ENCODE peak calls at places on chromosome 12, in six cellular contexts. Z, V, N, U, D and B are unnamed samples.

GRCh38 chr12:25241171-25242020 is 9.3 kb downstream of the KRAS start:
- DNase-seq in Z (peak; percentile 55), V (no peak), N (no peak), U (peak; percentile 18), D (peak; percentile 76), B (peak; percentile 79)

GRCh38 chr12:48618541-48618940 is 48.7 kb upstream of the LALBA start:
- DNase-seq in Z (peak; percentile 75), V (peak; percentile 80), N (peak; percentile 70), U (peak; percentile 61), D (peak; percentile 76), B (peak; percentile 79)

GRCh38 chr12:75526655-75527511 is 15.5 kb upstream of the KRR1 start:
- DNase-seq in Z (peak; percentile 70), V (peak; percentile 47), N (no peak), U (peak; percentile 43), D (peak; percentile 88), B (peak; percentile 82)

GRCh38 chr12:13135336-13136178 is 32.1 kb upstream of the GSG1 start:
- DNase-seq in Z (peak; percentile 46), V (no peak), N (peak; percentile 92), U (peak; percentile 100), D (peak; percentile 92), B (peak; percentile 61)

GRCh38 chr12:111361717-111362576 is 6.9 kb downstream of the PHETA1 start:
- DNase-seq in Z (no peak), V (no peak), N (no peak), U (no peak), D (no peak), B (no peak)

GRCh38 chr12:2797721-2798418 is 3.1 kb downstream of the FKBP4 start:
- DNase-seq in Z (peak; percentile 83), V (no peak), N (no peak), U (no peak), D (no peak), B (peak; percentile 53)

GRCh38 chr12:124695861-124696260 is 128.4 kb upstream of the NCOR2 start:
- DNase-seq in Z (no peak), V (no peak), N (no peak), U (no peak), D (no peak), B (no peak)

GRCh38 chr12:122859303-122860051 is 24.2 kb downstream of the HIP1R start:
- DNase-seq in Z (no peak), V (no peak), N (peak; percentile 68), U (no peak), D (no peak), B (no peak)

GRCh38 chr12:47317182-47317915 is 237.6 kb upstream of the AMIGO2 start:
- DNase-seq in Z (no peak), V (no peak), N (no peak), U (no peak), D (no peak), B (no peak)

GRCh38 chr12:132384916-132385315 is 55.5 kb upstream of the GALNT9 start:
- DNase-seq in Z (no peak), V (no peak), N (no peak), U (no peak), D (no peak), B (no peak)

GRCh38 chr12:69105101-69105613 is 134.2 kb upstream of the CPSF6 start:
- DNase-seq in Z (no peak), V (no peak), N (no peak), U (no peak), D (no peak), B (no peak)

GRCh38 chr12:1540690-1541089 is 53.7 kb downstream of the FBXL14 start:
- DNase-seq in Z (no peak), V (no peak), N (no peak), U (no peak), D (no peak), B (peak; percentile 26)

GRCh38 chr12:21248679-21249078 is 86.0 kb downstream of the SLCO1A2 start:
- DNase-seq in Z (peak; percentile 22), V (no peak), N (no peak), U (no peak), D (peak; percentile 14), B (peak; percentile 3)

GRCh38 chr12:109962388-109962787 is 33.8 kb downstream of the GIT2 start:
- DNase-seq in Z (no peak), V (no peak), N (no peak), U (peak; percentile 41), D (no peak), B (no peak)

GRCh38 chr12:58310828-58311273 is 369.5 kb downstream of the ATP23 start:
- DNase-seq in Z (peak; percentile 96), V (no peak), N (no peak), U (peak; percentile 92), D (peak; percentile 100), B (peak; percentile 99)

GRCh38 chr12:123621619-123622530 is 11.6 kb downstream of the EIF2B1 start:
- DNase-seq in Z (no peak), V (no peak), N (no peak), U (no peak), D (no peak), B (no peak)

GRCh38 chr12:47547077-47547476 is 158.8 kb downstream of the RPAP3 start:
- DNase-seq in Z (peak; percentile 69), V (no peak), N (no peak), U (peak; percentile 26), D (peak; percentile 49), B (peak; percentile 72)

GRCh38 chr12:25694072-25694471 is 141.0 kb upstream of the LMNTD1 start:
- DNase-seq in Z (peak; percentile 88), V (no peak), N (no peak), U (peak; percentile 91), D (peak; percentile 44), B (peak; percentile 95)

GRCh38 chr12:75505706-75506312 is 5.6 kb downstream of the KRR1 start:
- DNase-seq in Z (peak; percentile 60), V (no peak), N (no peak), U (peak; percentile 27), D (peak; percentile 79), B (peak; percentile 74)

GRCh38 chr12:3959799-3960560 is 86.8 kb upstream of the PARP11 start:
- DNase-seq in Z (no peak), V (no peak), N (no peak), U (no peak), D (no peak), B (no peak)

GRCh38 chr12:93684716-93685115 is 7.5 kb downstream of the CRADD start:
- DNase-seq in Z (no peak), V (no peak), N (no peak), U (no peak), D (no peak), B (peak; percentile 42)

GRCh38 chr12:131709226-131709625 is 1.7 kb upstream of the SFSWAP start:
- DNase-seq in Z (no peak), V (no peak), N (no peak), U (no peak), D (no peak), B (no peak)

GRCh38 chr12:122944588-122944987 is 21.7 kb downstream of the ABCB9 start:
- DNase-seq in Z (no peak), V (no peak), N (no peak), U (peak; percentile 80), D (peak; percentile 49), B (no peak)

GRCh38 chr12:132379576-132379975 is 50.2 kb upstream of the GALNT9 start:
- DNase-seq in Z (no peak), V (no peak), N (no peak), U (no peak), D (no peak), B (no peak)

GRCh38 chr12:20696181-20696580 is 1.0 kb downstream of the SLCO1C1 start:
- DNase-seq in Z (no peak), V (peak; percentile 51), N (no peak), U (no peak), D (no peak), B (no peak)

GRCh38 chr12:103455020-103455763 is 40.6 kb downstream of the C12orf42 start:
- DNase-seq in Z (no peak), V (no peak), N (no peak), U (no peak), D (no peak), B (no peak)

GRCh38 chr12:4230526-4230925 is 43.0 kb upstream of the CCND2 start:
- DNase-seq in Z (no peak), V (no peak), N (no peak), U (no peak), D (no peak), B (no peak)

GRCh38 chr12:130063866-130064265 is 98.4 kb upstream of the FZD10 start:
- DNase-seq in Z (no peak), V (no peak), N (no peak), U (no peak), D (no peak), B (no peak)

GRCh38 chr12:105091495-105092206 is 7.4 kb upstream of the ALDH1L2 start:
- DNase-seq in Z (no peak), V (no peak), N (no peak), U (no peak), D (no peak), B (no peak)

GRCh38 chr12:121536058-121536928 is 44.5 kb downstream of the KDM2B start:
- DNase-seq in Z (peak; percentile 60), V (peak; percentile 94), N (peak; percentile 86), U (peak; percentile 83), D (peak; percentile 89), B (peak; percentile 83)

GRCh38 chr12:56947633-56948535 is 9.5 kb downstream of the RDH16 start:
- DNase-seq in Z (peak; percentile 45), V (no peak), N (no peak), U (no peak), D (no peak), B (peak; percentile 8)
- TF ChIP-seq CTCF in Z (no peak), V (no peak), N (no peak), U (no peak), D (no peak), B (no peak)

DNA sequence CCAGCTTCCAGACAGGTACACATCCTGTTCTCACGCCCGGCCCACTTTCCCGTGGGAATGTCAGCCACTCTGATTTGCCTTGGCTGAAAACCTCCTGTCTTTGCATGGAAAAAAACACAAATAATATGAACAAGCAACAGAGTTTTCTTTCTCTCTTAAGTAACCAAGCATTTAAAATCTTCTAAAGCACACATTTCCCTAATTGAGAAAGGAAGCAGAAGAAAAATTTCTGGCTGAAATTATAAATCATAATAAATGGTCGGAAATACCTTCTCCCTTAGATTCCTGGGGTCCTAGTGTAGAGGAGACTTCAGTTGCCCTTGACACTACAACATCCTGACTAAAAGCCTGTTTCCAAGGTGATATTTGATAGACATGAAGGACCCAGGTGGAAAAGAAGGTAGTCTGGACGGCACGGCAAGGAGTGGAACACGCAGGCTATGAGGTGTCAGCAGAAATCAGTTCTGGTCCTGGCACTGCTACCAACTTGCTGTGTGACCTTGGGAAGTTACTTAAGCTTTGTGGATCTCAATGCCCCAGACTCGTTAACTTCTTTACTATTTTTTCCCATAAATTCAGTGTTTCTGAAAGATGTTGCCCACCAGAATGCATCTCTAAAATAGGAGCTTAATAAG is 37.0 kb upstream of the BCL2L14 start:
- DNase-seq in Z (no peak), V (no peak), N (no peak), U (no peak), D (no peak), B (no peak)
- H3K4me3 ChIP-seq in Z (no peak overlapping the region), V (peak overlapping the region; percentile 47), N (peak overlapping the region; percentile 43), U (no peak overlapping the region), D (no peak overlapping the region), B (no peak overlapping the region)

DNA sequence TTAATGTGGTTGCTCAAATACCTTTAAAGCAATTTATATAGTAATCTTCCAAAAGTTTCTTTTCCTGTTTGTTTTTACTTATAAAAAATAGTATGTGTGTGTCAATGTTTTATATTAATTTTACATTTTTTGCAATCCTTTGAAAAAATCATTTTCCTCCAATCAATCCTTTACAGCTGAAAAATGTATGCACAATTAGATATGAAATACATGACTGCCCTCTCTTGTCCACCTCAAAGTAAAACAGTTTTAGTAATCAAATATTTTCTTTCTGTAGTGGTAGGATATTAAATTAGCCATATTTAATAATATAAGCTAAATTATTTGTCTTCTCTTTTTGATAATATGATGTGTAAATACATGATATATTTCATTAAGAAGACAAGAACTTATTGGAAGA is 269.9 kb downstream of the ADAMTS20 start:
- DNase-seq in Z (peak; percentile 72), V (no peak), N (no peak), U (no peak), D (peak; percentile 75), B (peak; percentile 80)
- TF ChIP-seq CTCF in Z (peak; percentile 14), V (no peak), N (peak; percentile 9), U (peak; percentile 19), D (no peak), B (peak; percentile 43)

GRCh38 chr12:120118710-120119097 is 2.2 kb upstream of the RAB35 start:
- DNase-seq in Z (peak; percentile 67), V (no peak), N (no peak), U (no peak), D (no peak), B (peak; percentile 51)
- H3K4me3 ChIP-seq in Z (no peak overlapping the region), V (no peak overlapping the region), N (peak overlapping the region; percentile 93), U (peak overlapping the region; percentile 98), D (peak overlapping the region; percentile 94), B (peak overlapping the region; percentile 96)